ENCODE peak calls at places on chromosomes 11 and 22, in nine cellular contexts. One of them, this sample, is unnamed.

GRCh38 chr22:48927591-48927990 is 900.1 kb downstream of the BRD1 start:
- DNase-seq in GOT3: no peak
- DNase-seq in GM23248: no peak
- DNase-seq in activated CD8-positive, alpha-beta memory T cell treated with anti-CD3 and anti-CD28 coated beads for 4 hours: no peak
- DNase-seq in GM10248: no peak
- DNase-seq in fibroblast of the aortic adventitia: no peak
- DNase-seq in posterior cingulate gyrus: no peak
- DNase-seq in pancreas: no peak
- DNase-seq in left cardiac atrium: no peak
- DNase-seq in this sample: no peak

GRCh38 chr11:14645985-14646900 is 2.6 kb downstream of the PDE3B start:
- DNase-seq in pancreas: no peak
- DNase-seq in posterior cingulate gyrus: no peak
- DNase-seq in left cardiac atrium: no peak
- DNase-seq in GM10248: no peak
- DNase-seq in fibroblast of the aortic adventitia: no peak
- DNase-seq in activated CD8-positive, alpha-beta memory T cell treated with anti-CD3 and anti-CD28 coated beads for 4 hours: no peak
- DNase-seq in GOT3: no peak
- DNase-seq in GM23248: no peak
- DNase-seq in this sample: no peak

GRCh38 chr11:31240340-31240904 is 129.1 kb downstream of the DCDC1 start:
- DNase-seq in left cardiac atrium: no peak
- DNase-seq in activated CD8-positive, alpha-beta memory T cell treated with anti-CD3 and anti-CD28 coated beads for 4 hours: no peak
- DNase-seq in GM23248: peak
- DNase-seq in GOT3: no peak
- DNase-seq in GM10248: no peak
- DNase-seq in pancreas: no peak
- DNase-seq in fibroblast of the aortic adventitia: peak
- DNase-seq in posterior cingulate gyrus: no peak
- DNase-seq in this sample: peak

GRCh38 chr11:63761870-63762661 is 6.5 kb downstream of the ZFTA start:
- DNase-seq in left cardiac atrium: peak
- DNase-seq in activated CD8-positive, alpha-beta memory T cell treated with anti-CD3 and anti-CD28 coated beads for 4 hours: no peak
- DNase-seq in GOT3: no peak
- DNase-seq in GM10248: no peak
- DNase-seq in GM23248: no peak
- DNase-seq in posterior cingulate gyrus: peak
- DNase-seq in fibroblast of the aortic adventitia: no peak
- DNase-seq in pancreas: no peak
- DNase-seq in this sample: no peak

GRCh38 chr11:102341844-102342318 is 5.1 kb upstream of the BIRC2 start:
- DNase-seq in GOT3: peak
- DNase-seq in activated CD8-positive, alpha-beta memory T cell treated with anti-CD3 and anti-CD28 coated beads for 4 hours: peak
- DNase-seq in left cardiac atrium: peak
- DNase-seq in GM23248: peak
- DNase-seq in pancreas: peak
- DNase-seq in posterior cingulate gyrus: no peak
- DNase-seq in GM10248: peak
- DNase-seq in fibroblast of the aortic adventitia: peak
- DNase-seq in this sample: peak

GRCh38 chr11:129458756-129459535 is 83.3 kb downstream of the BARX2 start:
- DNase-seq in GM23248: no peak
- DNase-seq in activated CD8-positive, alpha-beta memory T cell treated with anti-CD3 and anti-CD28 coated beads for 4 hours: no peak
- DNase-seq in pancreas: no peak
- DNase-seq in posterior cingulate gyrus: no peak
- DNase-seq in fibroblast of the aortic adventitia: no peak
- DNase-seq in GM10248: no peak
- DNase-seq in left cardiac atrium: no peak
- DNase-seq in GOT3: no peak
- DNase-seq in this sample: no peak

GRCh38 chr22:35930933-35931332 is 97.7 kb downstream of the RBFOX2 start:
- DNase-seq in pancreas: peak
- DNase-seq in GOT3: no peak
- DNase-seq in GM10248: peak
- DNase-seq in posterior cingulate gyrus: no peak
- DNase-seq in left cardiac atrium: no peak
- DNase-seq in activated CD8-positive, alpha-beta memory T cell treated with anti-CD3 and anti-CD28 coated beads for 4 hours: no peak
- DNase-seq in GM23248: peak
- DNase-seq in fibroblast of the aortic adventitia: peak
- DNase-seq in this sample: peak

GRCh38 chr11:113730887-113731726 is 25.0 kb upstream of the TMPRSS5 start:
- DNase-seq in left cardiac atrium: no peak
- DNase-seq in pancreas: no peak
- DNase-seq in GOT3: no peak
- DNase-seq in activated CD8-positive, alpha-beta memory T cell treated with anti-CD3 and anti-CD28 coated beads for 4 hours: no peak
- DNase-seq in GM23248: peak
- DNase-seq in posterior cingulate gyrus: no peak
- DNase-seq in GM10248: no peak
- DNase-seq in fibroblast of the aortic adventitia: peak
- DNase-seq in this sample: peak

GRCh38 chr22:31093090-31093850 is 12.2 kb downstream of the SMTN start:
- DNase-seq in pancreas: no peak
- DNase-seq in GOT3: no peak
- DNase-seq in fibroblast of the aortic adventitia: no peak
- DNase-seq in GM10248: no peak
- DNase-seq in GM23248: no peak
- DNase-seq in activated CD8-positive, alpha-beta memory T cell treated with anti-CD3 and anti-CD28 coated beads for 4 hours: no peak
- DNase-seq in left cardiac atrium: peak
- DNase-seq in posterior cingulate gyrus: peak
- DNase-seq in this sample: no peak

GRCh38 chr11:128473631-128474030 is 113.7 kb downstream of the ETS1 start:
- DNase-seq in pancreas: no peak
- DNase-seq in left cardiac atrium: no peak
- DNase-seq in GM10248: no peak
- DNase-seq in GM23248: peak
- DNase-seq in activated CD8-positive, alpha-beta memory T cell treated with anti-CD3 and anti-CD28 coated beads for 4 hours: no peak
- DNase-seq in posterior cingulate gyrus: no peak
- DNase-seq in fibroblast of the aortic adventitia: no peak
- DNase-seq in GOT3: no peak
- DNase-seq in this sample: no peak